ENCODE peak calls at places on chromosome 1, in five cellular contexts. J is A172; F is stimulated activated effector memory CD8-positive, alpha-beta T cell treated with anti-CD3 and anti-CD28 coated beads, Interleukin-12 subunit alpha, Interleukin-12 subunit beta, amount 100 ng/mL, for 72 hours; S is H1; Z is PC-9. K is an unnamed sample.

GRCh38 chr1:100456880-100457279 is 81.1 kb upstream of the GPR88 start:
- DNase-seq in F (no peak), J (no peak), S (no peak), Z (no peak), K (no peak)

GRCh38 chr1:225364439-225364838 is 63.4 kb downstream of the LBR start:
- DNase-seq in J (no peak), Z (no peak), S (no peak), F (no peak), K (no peak)

GRCh38 chr1:19006837-19007271 is 50.4 kb upstream of the IFFO2 start:
- DNase-seq in Z (peak; percentile 39), F (no peak), J (no peak), S (no peak), K (no peak)

GRCh38 chr1:196997428-196997827 is 20.1 kb downstream of the CFHR5 start:
- DNase-seq in Z (no peak), F (no peak), J (peak; percentile 42), S (no peak), K (no peak)

GRCh38 chr1:12772520-12772919 is 1.0 kb upstream of the PRAMEF12 start:
- DNase-seq in J (no peak), S (no peak), Z (no peak), F (no peak), K (no peak)

GRCh38 chr1:66506393-66506687 is 27.6 kb upstream of the SGIP1 start:
- DNase-seq in F (no peak), Z (no peak), S (no peak), J (no peak), K (no peak)

GRCh38 chr1:32275424-32275823 is 16.5 kb upstream of the HDAC1 start:
- DNase-seq in S (no peak), F (no peak), Z (no peak), J (no peak), K (no peak)

GRCh38 chr1:184296466-184297243 is 90.2 kb upstream of the C1orf21 start:
- DNase-seq in S (no peak), Z (no peak), J (peak; percentile 78), F (no peak), K (no peak)

GRCh38 chr1:7922301-7922700 is 18.3 kb downstream of the TNFRSF9 start:
- DNase-seq in J (peak; percentile 13), S (no peak), F (no peak), Z (no peak), K (no peak)

GRCh38 chr1:209074575-209075250 is 508.8 kb upstream of the CAMK1G start:
- DNase-seq in J (no peak), S (no peak), Z (no peak), F (no peak), K (no peak)

K was measured in activated naive CD4-positive, alpha-beta T cell treated with anti-CD3 and anti-CD28 coated beads, Interleukin-2, amount 10 ng/mL, durations not matched to agents 7 days and 5 days.